ENCODE peak calls at places on chromosomes 16 and 17, in five cellular contexts. U, H, V, D and F are unnamed samples.

GRCh38 chr16:69888005-69888560 is 63.1 kb upstream of the CLEC18A start:
- DNase-seq in D (no peak), V (no peak), H (no peak), U (no peak), F (no peak)

GRCh38 chr17:4232168-4232813 is 31.5 kb downstream of the ANKFY1 start:
- DNase-seq in U (no peak), H (no peak), D (peak; percentile 71), V (no peak), F (peak; percentile 8)

GRCh38 chr17:37488607-37489196 is 989 bp upstream of the DUSP14 start:
- DNase-seq in V (peak; percentile 96), U (peak; percentile 64), D (peak; percentile 91), H (peak; percentile 61), F (peak; percentile 85)

GRCh38 chr16:65315004-65315398 is 193.1 kb upstream of the CDH11 start:
- DNase-seq in D (no peak), U (no peak), V (no peak), H (peak; percentile 2), F (no peak)

GRCh38 chr17:62605588-62605987 is 21.9 kb upstream of the MRC2 start:
- DNase-seq in H (no peak), V (no peak), U (no peak), D (no peak), F (no peak)

GRCh38 chr16:27414803-27415431 is 12.9 kb downstream of the IL21R start:
- DNase-seq in D (no peak), U (no peak), V (no peak), H (no peak), F (no peak)

GRCh38 chr17:61306003-61306402 is 93.6 kb upstream of the TBX2 start:
- DNase-seq in H (no peak), U (no peak), D (no peak), V (peak; percentile 30), F (no peak)

GRCh38 chr16:84643180-84643583 is 5.1 kb upstream of the KLHL36 start:
- DNase-seq in H (no peak), U (no peak), V (peak; percentile 77), D (peak; percentile 58), F (peak; percentile 71)

GRCh38 chr16:4217246-4218131 is 24.4 kb downstream of the SRL start:
- DNase-seq in U (no peak), V (no peak), H (peak; percentile 32), D (no peak), F (no peak)

GRCh38 chr16:10777356-10777755 is 33.7 kb downstream of the NUBP1 start:
- DNase-seq in U (no peak), D (no peak), H (no peak), V (no peak), F (no peak)

GRCh38 chr17:27605409-27605808 is 25.6 kb upstream of the LGALS9 start:
- DNase-seq in D (no peak), H (no peak), V (no peak), U (no peak), F (no peak)

GRCh38 chr16:14013571-14014283 is 57.4 kb upstream of the MRTFB start:
- DNase-seq in H (no peak), V (peak; percentile 62), U (no peak), D (peak; percentile 47), F (peak; percentile 86)

GRCh38 chr17:68356949-68357455 is 65.7 kb downstream of the ARSG start:
- DNase-seq in V (no peak), D (no peak), U (no peak), H (no peak), F (no peak)

GRCh38 chr17:45019177-45019711 is 32.2 kb downstream of the DCAKD start:
- DNase-seq in H (peak; percentile 53), U (peak; percentile 25), D (no peak), V (peak; percentile 75), F (no peak)

GRCh38 chr16:47058295-47059086 is 85.0 kb upstream of the DNAJA2 start:
- DNase-seq in V (no peak), H (no peak), U (no peak), D (peak; percentile 12), F (no peak)

GRCh38 chr17:41773731-41774193 is 12.7 kb downstream of the JUP start:
- DNase-seq in D (no peak), U (no peak), V (no peak), H (no peak), F (no peak)

GRCh38 chr17:77619851-77620250 is 338.7 kb upstream of the TNRC6C start:
- DNase-seq in V (peak; percentile 71), H (no peak), D (peak; percentile 80), U (no peak), F (peak; percentile 45)

GRCh38 chr17:34503804-34504203 is 75.6 kb upstream of the TMEM132E start:
- DNase-seq in D (no peak), V (no peak), U (no peak), H (peak; percentile 16), F (no peak)

GRCh38 chr17:18141210-18141803 is 32.8 kb downstream of the MYO15A start:
- DNase-seq in V (peak; percentile 82), D (peak; percentile 53), H (peak; percentile 70), U (peak; percentile 75), F (no peak)

GRCh38 chr16:17499223-17499902 is 28.6 kb upstream of the XYLT1 start:
- DNase-seq in U (no peak), H (no peak), D (no peak), V (no peak), F (no peak)

DNA sequence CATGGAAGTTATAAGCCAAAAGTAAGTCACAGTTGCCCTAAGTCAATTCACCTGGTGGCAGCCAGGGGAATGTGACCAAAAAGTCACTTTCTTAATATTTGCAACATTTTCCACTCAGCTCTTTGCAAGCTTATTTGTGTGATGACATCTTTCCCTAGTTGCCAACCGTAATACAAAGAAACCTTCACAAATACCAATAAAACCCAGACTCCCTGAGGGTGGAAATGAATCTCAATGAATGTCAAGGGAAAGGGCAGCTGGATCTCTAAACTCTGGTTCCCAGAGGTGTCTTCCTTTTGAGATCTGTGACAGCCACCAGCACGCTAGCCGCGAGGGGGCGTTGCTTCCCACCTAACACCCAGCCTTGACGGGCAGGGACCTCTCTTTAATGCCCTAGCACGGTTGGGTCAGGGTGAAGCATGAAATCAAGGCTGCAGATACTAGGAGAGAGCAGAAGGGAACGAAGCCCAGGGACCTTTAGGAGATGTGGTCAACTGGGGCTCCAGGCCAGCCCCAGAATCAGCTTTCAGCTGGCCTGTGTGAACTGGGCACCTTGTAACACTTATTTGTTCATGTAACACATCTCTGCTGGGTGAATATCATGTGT is 82.2 kb downstream of the CMC2 start:
- DNase-seq in V (peak; percentile 51), U (peak; percentile 12), D (peak; percentile 59), H (peak; percentile 80), F (no peak)
- TF ChIP-seq CTCF in V (peak; percentile 77), U (peak; percentile 64), D (peak; percentile 88), H (peak; percentile 89), F (peak; percentile 65)

GRCh38 chr16:66320774-66321173 is 45.7 kb upstream of the CDH5 start:
- DNase-seq in V (no peak), U (no peak), H (no peak), D (no peak), F (no peak)
- H3K4me3 ChIP-seq in V (no peak overlapping the region), U (no peak overlapping the region), H (no peak overlapping the region), D (no peak overlapping the region), F (no peak overlapping the region)

GRCh38 chr16:2038359-2039285 is 9.0 kb downstream of the NTHL1 start:
- DNase-seq in D (no peak), V (no peak), U (no peak), H (no peak), F (no peak)

GRCh38 chr16:2042171-2042570 is 5.5 kb downstream of the NTHL1 start:
- DNase-seq in U (no peak), V (no peak), H (no peak), D (no peak), F (no peak)

GRCh38 chr16:2040450-2041105 is 7.1 kb downstream of the NTHL1 start:
- DNase-seq in U (no peak), D (no peak), H (no peak), V (peak; percentile 37), F (no peak)

GRCh38 chr16:2039286-2040030 is 8.2 kb downstream of the NTHL1 start:
- DNase-seq in V (peak; percentile 81), U (no peak), D (peak; percentile 65), H (no peak), F (peak; percentile 81)

GRCh38 chr16:2040031-2040430 is 7.6 kb downstream of the NTHL1 start:
- DNase-seq in V (no peak), D (no peak), U (no peak), H (no peak), F (no peak)
- H3K27ac ChIP-seq in V (peak overlapping the region; percentile 100), D (peak overlapping the region; percentile 33), U (no peak overlapping the region), H (no peak overlapping the region), F (peak overlapping the region; percentile 91)

GRCh38 chr16:8200839-8201238 is 389.5 kb downstream of the TMEM114 start:
- DNase-seq in D (no peak), U (no peak), V (no peak), H (no peak), F (no peak)
- TF ChIP-seq CTCF in D (no peak), U (no peak), V (no peak), H (no peak), F (no peak)

GRCh38 chr17:39775075-39775474 is 37.3 kb downstream of the GRB7 start:
- DNase-seq in V (no peak), U (peak; percentile 68), D (no peak), H (no peak), F (no peak)
- H3K4me3 ChIP-seq in V (no peak overlapping the region), U (peak overlapping the region; percentile 74), D (no peak overlapping the region), H (no peak overlapping the region), F (no peak overlapping the region)